ENCODE peak calls at places on chromosomes 13 and 19, in five cellular contexts. Y is IMR-90, R is H1, K is A549, X is HepG2. C is an unnamed sample.
A peak's percentile ranks its signal among the peaks of the same experiment; 100 is the strongest.

GRCh38 chr13:93260591-93260990 is 34.0 kb downstream of the GPC6 start:
- DNase-seq in Y (peak; percentile 44), R (no peak), K (no peak), X (no peak), C (no peak)

GRCh38 chr19:21677696-21678418 is 89.5 kb downstream of the ZNF100 start:
- DNase-seq in Y (no peak), R (no peak), K (no peak), X (no peak), C (no peak)

GRCh38 chr13:99651016-99651415 is 149.7 kb downstream of the TM9SF2 start:
- DNase-seq in Y (no peak), R (no peak), K (no peak), X (peak; percentile 12), C (no peak)

GRCh38 chr13:44842158-44842557 is 147.1 kb downstream of the NUFIP1 start:
- DNase-seq in Y (peak; percentile 81), R (no peak), K (no peak), X (no peak), C (no peak)

GRCh38 chr19:46983097-46983496 is 36.5 kb upstream of the NPAS1 start:
- DNase-seq in Y (no peak), R (no peak), K (no peak), X (no peak), C (no peak)

GRCh38 chr13:98436379-98436909 is 140.5 kb downstream of the STK24 start:
- DNase-seq in Y (no peak), R (no peak), K (no peak), X (no peak), C (no peak)

GRCh38 chr19:55649579-55650557 is 1.9 kb downstream of the CCDC106 start:
- DNase-seq in Y (no peak), R (no peak), K (no peak), X (no peak), C (no peak)

GRCh38 chr13:50539791-50540530 is 303.5 kb downstream of the DLEU7 start:
- DNase-seq in Y (no peak), R (no peak), K (no peak), X (no peak), C (no peak)

GRCh38 chr13:71867101-71867814 is at the start of gene DACH1:
- DNase-seq in Y (peak; percentile 20), R (peak; percentile 59), K (peak; percentile 3), X (peak; percentile 7), C (no peak)

GRCh38 chr19:2765376-2765775 is 17.7 kb downstream of the SGTA start:
- DNase-seq in Y (no peak), R (no peak), K (no peak), X (no peak), C (no peak)

GRCh38 chr13:114068723-114069322 is 63.6 kb downstream of the RASA3 start:
- DNase-seq in Y (peak; percentile 77), R (no peak), K (peak; percentile 56), X (no peak), C (no peak)

GRCh38 chr13:105814219-105814901 is 721.1 kb downstream of the EFNB2 start:
- DNase-seq in Y (no peak), R (no peak), K (no peak), X (no peak), C (no peak)

GRCh38 chr19:34639491-34640085 is 37.4 kb downstream of the SCGB2B2 start:
- DNase-seq in Y (peak; percentile 72), R (peak; percentile 58), K (peak; percentile 88), X (peak; percentile 82), C (peak; percentile 39)

GRCh38 chr13:30443957-30444404 is 21.7 kb downstream of the UBE2L5 start:
- DNase-seq in Y (no peak), R (no peak), K (no peak), X (no peak), C (no peak)

GRCh38 chr13:52406629-52407028 is 657 bp upstream of the THSD1 start:
- DNase-seq in Y (no peak), R (no peak), K (no peak), X (no peak), C (no peak)

GRCh38 chr13:83167203-83167602 is 715.1 kb downstream of the SLITRK1 start:
- DNase-seq in Y (no peak), R (no peak), K (no peak), X (no peak), C (no peak)

GRCh38 chr19:13038306-13039210 is 43.3 kb downstream of the NFIX start:
- DNase-seq in Y (no peak), R (no peak), K (no peak), X (no peak), C (no peak)

GRCh38 chr13:20411638-20412342 is 113.9 kb downstream of the CRYL1 start:
- DNase-seq in Y (no peak), R (no peak), K (no peak), X (no peak), C (no peak)

GRCh38 chr19:19418548-19419260 is 13.2 kb downstream of the GATAD2A start:
- DNase-seq in Y (no peak), R (no peak), K (no peak), X (no peak), C (peak; percentile 25)

GRCh38 chr19:11814707-11815050 is 606 bp downstream of the ZNF440 start:
- DNase-seq in Y (peak; percentile 29), R (peak; percentile 42), K (no peak), X (no peak), C (no peak)

GRCh38 chr13:75255653-75256052 is 226.3 kb downstream of the TBC1D4 start:
- DNase-seq in Y (no peak), R (no peak), K (no peak), X (no peak), C (no peak)

GRCh38 chr19:33700408-33700757 is 78.6 kb downstream of the CHST8 start:
- DNase-seq in Y (no peak), R (no peak), K (no peak), X (no peak), C (no peak)

GRCh38 chr13:78497702-78498319 is 105.5 kb downstream of the POU4F1 start:
- DNase-seq in Y (no peak), R (no peak), K (no peak), X (no peak), C (no peak)

GRCh38 chr13:102399791-102400618 is 1.8 kb downstream of the FGF14 start:
- DNase-seq in Y (no peak), R (peak; percentile 72), K (no peak), X (no peak), C (no peak)

DNA sequence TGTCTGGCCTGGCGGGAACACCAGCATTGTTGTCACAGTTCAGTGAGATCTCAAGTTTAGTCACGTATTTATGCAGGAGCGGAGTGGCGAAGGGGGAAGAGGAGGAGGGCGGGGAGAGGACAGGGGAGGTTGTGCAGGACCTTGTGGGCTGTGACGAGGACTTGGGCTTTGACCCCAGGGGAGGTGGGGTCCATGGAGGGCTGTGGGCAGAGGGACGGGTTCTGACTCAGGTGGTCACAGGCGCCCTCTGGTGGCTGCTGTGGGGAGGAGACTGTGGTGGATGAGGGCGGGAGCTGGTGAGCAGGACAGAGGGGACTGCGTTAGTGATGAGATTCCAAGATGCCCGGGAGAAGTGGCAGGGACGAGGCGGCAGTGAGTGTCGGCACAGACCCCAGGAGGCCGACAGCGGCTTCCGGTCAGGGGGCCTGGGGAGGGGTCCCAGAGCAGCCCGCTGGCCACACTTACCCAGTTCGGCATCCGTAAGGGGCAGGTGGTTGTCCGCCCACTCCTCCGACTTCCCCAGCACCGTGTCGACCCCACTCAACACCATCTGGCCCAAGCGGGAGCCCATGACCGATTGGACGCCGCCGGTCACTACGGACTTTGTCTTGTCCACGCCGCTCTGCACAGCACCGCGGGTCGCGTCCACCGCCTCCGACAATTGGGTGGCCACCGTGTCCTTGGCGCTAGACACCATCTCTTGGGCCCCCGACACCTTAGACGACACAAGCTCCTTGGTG is 15.7 kb downstream of the PLIN3 start:
- DNase-seq in Y (peak; percentile 42), R (peak; percentile 94), K (peak; percentile 63), X (peak; percentile 85), C (peak; percentile 73)
- TF ChIP-seq MAFK in Y (no peak), R (no peak), K (no peak), X (no peak), C (no peak)

DNA sequence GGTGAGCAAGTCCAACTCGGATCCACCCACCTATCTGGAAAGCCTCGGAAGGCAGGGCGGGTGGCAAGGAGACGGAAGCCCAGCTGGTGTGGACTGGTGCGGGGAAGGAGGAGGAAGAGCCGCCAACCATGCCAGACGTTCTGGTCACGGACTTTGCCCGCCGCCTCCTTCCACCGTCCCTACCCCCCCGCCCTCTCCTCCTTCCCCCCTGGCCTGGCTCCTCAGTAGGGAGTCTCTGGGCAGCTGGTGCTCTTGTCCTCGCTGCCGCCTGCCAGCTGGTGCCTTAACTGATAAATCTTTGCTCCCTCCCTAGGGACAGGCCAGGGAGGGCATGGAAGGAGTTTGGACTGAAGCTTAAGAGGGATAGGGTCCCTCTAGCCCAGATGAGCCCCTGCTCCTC is 4.8 kb downstream of the SYNGR4 start:
- DNase-seq in Y (no peak), R (no peak), K (no peak), X (no peak), C (no peak)
- TF ChIP-seq MAFK in Y (no peak), R (no peak), K (no peak), X (no peak), C (no peak)

GRCh38 chr13:110265682-110266430 is 41.1 kb downstream of the COL4A1 start:
- DNase-seq in Y (no peak), R (peak; percentile 49), K (no peak), X (no peak), C (no peak)
- TF ChIP-seq MAFK in Y (no peak), R (no peak), K (no peak), X (no peak), C (no peak)

GRCh38 chr13:32446220-32446619 is 18.3 kb upstream of the N4BP2L1 start:
- DNase-seq in Y (no peak), R (no peak), K (no peak), X (peak; percentile 92), C (no peak)

GRCh38 chr13:32448224-32448623 is 20.3 kb upstream of the N4BP2L1 start:
- DNase-seq in Y (no peak), R (no peak), K (no peak), X (no peak), C (no peak)

GRCh38 chr13:32443111-32443510 is 15.2 kb upstream of the N4BP2L1 start:
- DNase-seq in Y (peak; percentile 23), R (no peak), K (peak; percentile 26), X (peak; percentile 69), C (no peak)

GRCh38 chr13:32445461-32445860 is 17.5 kb upstream of the N4BP2L1 start:
- DNase-seq in Y (no peak), R (no peak), K (no peak), X (no peak), C (no peak)

DNA sequence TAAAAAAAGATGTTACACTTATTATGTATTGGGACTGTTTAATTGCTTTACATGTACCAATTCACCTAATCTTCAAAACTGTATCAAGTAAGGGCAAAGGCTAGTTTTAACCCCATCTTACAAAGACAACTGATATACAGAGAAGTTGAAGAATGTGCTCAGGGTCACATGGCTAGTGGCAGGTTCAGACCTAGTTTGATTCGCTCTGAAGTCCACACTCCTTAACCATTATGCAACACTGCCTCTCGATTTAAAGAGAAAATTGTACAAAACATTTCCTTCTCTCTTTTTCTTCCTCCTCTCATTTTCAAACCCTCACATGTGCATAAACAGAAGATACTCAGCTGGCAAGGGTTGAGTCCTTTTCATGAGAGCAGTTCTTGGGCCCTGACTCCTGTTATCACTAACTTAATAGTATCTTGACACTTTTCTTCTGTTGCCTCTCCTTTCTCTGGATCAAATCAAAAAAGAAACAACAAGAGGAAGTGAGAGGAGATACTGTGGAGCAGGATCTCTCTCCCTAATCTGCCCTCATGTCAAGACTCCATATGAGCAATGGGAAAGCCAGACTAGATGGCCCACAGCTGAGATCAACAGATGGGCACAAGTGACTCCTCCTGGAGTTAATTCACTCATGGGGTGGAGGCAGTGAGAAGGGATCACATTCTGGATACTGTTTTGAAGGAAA is 19.0 kb upstream of the N4BP2L1 start:
- DNase-seq in Y (no peak), R (no peak), K (no peak), X (no peak), C (no peak)
- TF ChIP-seq MAFK in Y (no peak), R (no peak), K (no peak), X (no peak), C (no peak)